ENCODE peak calls at places on chromosome 4, in ten cellular contexts. W is psoas muscle, G is ovary, T is lower lobe of right lung, R is fibroblast of lung, I is cardiac muscle cell, J is A673, N is uterus, Y is mammary epithelial cell, H is endodermal cell. A is an unnamed sample. For H3K4me1, the result is how much of the 10 kb centered on the place peaks cover.

GRCh38 chr4:82784615-82785247 is 13.9 kb downstream of the SCD5 start:
- DNase-seq in W (no peak), G (no peak), T (no peak), R (peak), I (no peak), J (peak), N (no peak), Y (no peak), H (peak), A (peak)

GRCh38 chr4:126834854-126835253 is 797.9 kb upstream of the INTU start:
- DNase-seq in W (no peak), G (no peak), T (no peak), R (no peak), I (no peak), J (no peak), N (no peak), Y (no peak), H (no peak), A (no peak)

GRCh38 chr4:144709159-144709558 is 63.2 kb downstream of the HHIP start:
- DNase-seq in W (no peak), G (no peak), T (no peak), R (peak), I (no peak), J (no peak), N (no peak), Y (peak), H (peak), A (peak)

GRCh38 chr4:68582339-68582717 is 6.2 kb upstream of the UGT2B17 start:
- DNase-seq in W (no peak), G (no peak), T (no peak), R (no peak), I (no peak), J (no peak), N (no peak), Y (no peak), H (no peak), A (no peak)

GRCh38 chr4:126465341-126465740 is 1150.6 kb downstream of the FAT4 start:
- DNase-seq in W (no peak), G (no peak), T (no peak), R (no peak), I (no peak), J (no peak), N (no peak), Y (no peak), H (no peak), A (no peak)

GRCh38 chr4:109588176-109588575 is 28.1 kb downstream of the MCUB start:
- DNase-seq in W (no peak), G (no peak), T (no peak), R (no peak), I (no peak), J (no peak), N (no peak), Y (no peak), H (no peak), A (no peak)

GRCh38 chr4:171130126-171130801 is 682.9 kb upstream of the GALNTL6 start:
- DNase-seq in W (no peak), G (no peak), T (no peak), R (no peak), I (no peak), J (no peak), N (no peak), Y (no peak), H (no peak), A (no peak)

GRCh38 chr4:73407227-73407673 is 3.2 kb downstream of the ALB start:
- DNase-seq in W (no peak), G (no peak), T (no peak), R (no peak), I (no peak), J (no peak), N (no peak), Y (no peak), H (no peak), A (no peak)

GRCh38 chr4:39641451-39641850 is 2.8 kb upstream of the SMIM14 start:
- DNase-seq in W (no peak), G (no peak), T (no peak), R (no peak), I (no peak), J (no peak), N (no peak), Y (no peak), H (peak), A (no peak)

GRCh38 chr4:103105558-103106356 is 6.1 kb upstream of the BDH2 start:
- DNase-seq in W (no peak), G (no peak), T (no peak), R (peak), I (no peak), J (no peak), N (no peak), Y (no peak), H (no peak), A (peak)

GRCh38 chr4:78669453-78669852 is 106.7 kb upstream of the BMP2K start:
- DNase-seq in W (no peak), G (no peak), T (no peak), R (no peak), I (no peak), J (no peak), N (no peak), Y (no peak), H (no peak), A (no peak)

GRCh38 chr4:155600246-155600645 is 66.4 kb upstream of the GUCY1A1 start:
- DNase-seq in W (no peak), G (no peak), T (no peak), R (peak), I (no peak), J (no peak), N (no peak), Y (no peak), H (no peak), A (peak)

GRCh38 chr4:99853993-99854392 is 37.4 kb downstream of the DAPP1 start:
- DNase-seq in W (no peak), G (no peak), T (no peak), R (no peak), I (no peak), J (no peak), N (no peak), Y (no peak), H (no peak), A (no peak)

GRCh38 chr4:127631420-127631819 is 1.3 kb upstream of the INTU start:
- DNase-seq in W (no peak), G (no peak), T (no peak), R (peak), I (no peak), J (peak), N (no peak), Y (peak), H (no peak), A (no peak)

GRCh38 chr4:82256718-82257117 is 117.1 kb downstream of the HNRNPD start:
- DNase-seq in W (no peak), G (no peak), T (no peak), R (no peak), I (no peak), J (no peak), N (no peak), Y (no peak), H (no peak), A (no peak)

GRCh38 chr4:30825008-30825765 is 105.0 kb downstream of the PCDH7 start:
- DNase-seq in W (no peak), G (no peak), T (no peak), R (peak), I (no peak), J (no peak), N (no peak), Y (peak), H (no peak), A (peak)

GRCh38 chr4:68912807-68913206 is 38.8 kb downstream of the UGT2A3 start:
- DNase-seq in W (no peak), G (no peak), T (no peak), R (no peak), I (no peak), J (no peak), N (no peak), Y (no peak), H (no peak), A (no peak)

GRCh38 chr4:148926861-148927260 is 484.6 kb upstream of the NR3C2 start:
- DNase-seq in W (peak), G (no peak), T (no peak), R (peak), I (no peak), J (peak), N (no peak), Y (peak), H (no peak), A (peak)

GRCh38 chr4:13657016-13657415 is 29.5 kb upstream of the BOD1L1 start:
- DNase-seq in W (no peak), G (no peak), T (no peak), R (no peak), I (no peak), J (no peak), N (no peak), Y (no peak), H (no peak), A (no peak)

GRCh38 chr4:24209891-24210290 is 320.0 kb upstream of the PPARGC1A start:
- DNase-seq in W (no peak), G (no peak), T (no peak), R (no peak), I (no peak), J (no peak), N (no peak), Y (no peak), H (no peak), A (no peak)

GRCh38 chr4:6769138-6769983 is 13.2 kb upstream of the KIAA0232 start:
- DNase-seq in W (no peak), G (no peak), T (peak), R (no peak), I (no peak), J (no peak), N (no peak), Y (no peak), H (peak), A (no peak)

GRCh38 chr4:80187677-80188076 is 9.6 kb upstream of the PRDM8 start:
- DNase-seq in W (no peak), G (no peak), T (no peak), R (no peak), I (no peak), J (no peak), N (no peak), Y (no peak), H (no peak), A (no peak)

GRCh38 chr4:65265526-65265925 is 404.8 kb downstream of the EPHA5 start:
- DNase-seq in W (no peak), G (no peak), T (no peak), R (no peak), I (no peak), J (no peak), N (no peak), Y (no peak), H (no peak), A (no peak)

GRCh38 chr4:103915224-103915869 is 195.6 kb upstream of the TACR3 start:
- DNase-seq in W (no peak), G (no peak), T (no peak), R (peak), I (peak), J (peak), N (no peak), Y (peak), H (no peak), A (no peak)

GRCh38 chr4:140187316-140187695 is 33.3 kb upstream of the MAML3 start:
- DNase-seq in W (no peak), G (no peak), T (no peak), R (peak), I (no peak), J (no peak), N (no peak), Y (peak), H (no peak), A (no peak)

GRCh38 chr4:5460106-5460801 is 248.1 kb downstream of the EVC2 start:
- DNase-seq in W (no peak), G (no peak), T (no peak), R (peak), I (peak), J (peak), N (no peak), Y (no peak), H (peak), A (no peak)

GRCh38 chr4:7019367-7019766 is 23.8 kb upstream of the TADA2B start:
- DNase-seq in W (no peak), G (no peak), T (no peak), R (no peak), I (no peak), J (no peak), N (no peak), Y (no peak), H (no peak), A (no peak)

GRCh38 chr4:111066887-111067286 is 444.0 kb upstream of the PITX2 start:
- DNase-seq in W (no peak), G (no peak), T (no peak), R (peak), I (peak), J (no peak), N (no peak), Y (peak), H (peak), A (peak)

GRCh38 chr4:88419874-88420273 is 37.0 kb upstream of the HERC5 start:
- DNase-seq in W (no peak), G (no peak), T (no peak), R (no peak), I (no peak), J (no peak), N (no peak), Y (no peak), H (no peak), A (no peak)
- H3K4me3 ChIP-seq in W (no peak), G (no peak), T (no peak), R (no peak), I (no peak), J (no peak), N (no peak), Y (no peak), H (no peak), A (no peak)

DNA sequence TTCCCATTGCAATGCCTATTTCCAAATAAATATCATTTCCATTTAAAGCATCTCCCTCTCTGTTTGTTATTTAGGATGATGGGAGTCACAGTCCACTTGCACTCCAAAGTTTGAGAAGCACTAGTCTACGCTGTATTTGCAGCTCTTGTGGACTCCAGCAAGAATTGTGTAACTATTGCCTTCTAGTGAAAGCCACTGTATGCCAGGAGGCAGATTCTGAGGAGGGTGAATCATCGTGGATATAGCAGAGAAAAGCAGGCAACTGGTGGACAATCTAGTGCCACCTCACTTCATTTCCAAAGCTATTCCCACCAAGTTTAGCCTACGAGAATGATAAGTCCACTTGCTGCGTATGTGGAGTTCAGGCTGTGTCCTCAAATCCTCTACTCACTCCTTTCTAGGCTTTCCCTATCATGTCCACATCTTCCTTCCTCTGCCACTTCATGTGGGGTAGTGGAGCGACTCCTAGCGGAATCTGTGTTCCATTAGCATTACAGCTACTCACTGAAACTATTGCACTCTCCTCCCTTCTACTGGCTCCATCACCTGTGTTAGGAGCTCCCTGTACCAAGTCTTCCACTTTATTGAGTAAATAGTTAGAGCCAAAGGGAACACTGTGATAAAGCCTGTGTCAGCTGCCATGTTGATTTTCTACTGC is 501.8 kb upstream of the GALNT7 start:
- DNase-seq in W (no peak), G (no peak), T (no peak), R (no peak), I (peak), J (peak), N (no peak), Y (no peak), H (peak), A (no peak)
- TF ChIP-seq CTCF in W (no peak), G (no peak), T (no peak), R (no peak), I (no peak), J (peak), N (no peak), Y (no peak), H (peak), A (no peak)

DNA sequence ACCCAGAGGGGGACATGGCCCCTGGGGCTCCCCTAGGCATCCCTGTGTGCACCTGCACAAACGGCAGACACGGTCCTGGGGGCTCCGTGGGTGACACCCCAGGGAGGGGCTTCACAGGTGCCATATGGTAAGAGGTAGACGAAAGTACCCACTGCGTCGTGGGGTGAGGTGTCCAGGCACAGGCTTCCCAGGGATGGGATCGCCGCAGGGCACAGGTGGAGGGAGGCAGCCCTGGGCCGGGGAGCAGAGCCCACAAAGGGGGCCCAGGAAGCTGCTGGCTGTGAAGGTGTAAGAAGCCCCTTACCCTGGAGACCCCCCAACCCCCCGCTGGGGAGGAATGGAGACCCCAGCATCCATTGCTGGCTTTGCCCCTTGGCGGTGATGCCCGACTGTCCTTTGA is 10.9 kb downstream of the SH3TC1 start:
- DNase-seq in W (no peak), G (no peak), T (no peak), R (no peak), I (no peak), J (no peak), N (no peak), Y (no peak), H (no peak), A (no peak)
- H3K4me1 ChIP-seq in W (under half), G (under half), T (under half), R (under half), I (under half), J (under half), N (under half), Y (under half), H (under half), A (under half)

GRCh38 chr4:1551211-1551610 is 132.9 kb downstream of the FAM53A start:
- DNase-seq in W (peak), G (no peak), T (no peak), R (no peak), I (no peak), J (no peak), N (no peak), Y (no peak), H (no peak), A (no peak)

GRCh38 chr4:1549638-1550035 is 134.5 kb downstream of the FAM53A start:
- DNase-seq in W (peak), G (no peak), T (no peak), R (no peak), I (no peak), J (no peak), N (no peak), Y (no peak), H (no peak), A (no peak)

GRCh38 chr4:1547131-1547862 is 136.8 kb downstream of the FAM53A start:
- DNase-seq in W (peak), G (no peak), T (no peak), R (no peak), I (peak), J (no peak), N (no peak), Y (no peak), H (no peak), A (no peak)

GRCh38 chr4:1550122-1551070 is 133.7 kb downstream of the FAM53A start:
- DNase-seq in W (peak), G (no peak), T (no peak), R (no peak), I (no peak), J (no peak), N (no peak), Y (no peak), H (no peak), A (no peak)

DNA sequence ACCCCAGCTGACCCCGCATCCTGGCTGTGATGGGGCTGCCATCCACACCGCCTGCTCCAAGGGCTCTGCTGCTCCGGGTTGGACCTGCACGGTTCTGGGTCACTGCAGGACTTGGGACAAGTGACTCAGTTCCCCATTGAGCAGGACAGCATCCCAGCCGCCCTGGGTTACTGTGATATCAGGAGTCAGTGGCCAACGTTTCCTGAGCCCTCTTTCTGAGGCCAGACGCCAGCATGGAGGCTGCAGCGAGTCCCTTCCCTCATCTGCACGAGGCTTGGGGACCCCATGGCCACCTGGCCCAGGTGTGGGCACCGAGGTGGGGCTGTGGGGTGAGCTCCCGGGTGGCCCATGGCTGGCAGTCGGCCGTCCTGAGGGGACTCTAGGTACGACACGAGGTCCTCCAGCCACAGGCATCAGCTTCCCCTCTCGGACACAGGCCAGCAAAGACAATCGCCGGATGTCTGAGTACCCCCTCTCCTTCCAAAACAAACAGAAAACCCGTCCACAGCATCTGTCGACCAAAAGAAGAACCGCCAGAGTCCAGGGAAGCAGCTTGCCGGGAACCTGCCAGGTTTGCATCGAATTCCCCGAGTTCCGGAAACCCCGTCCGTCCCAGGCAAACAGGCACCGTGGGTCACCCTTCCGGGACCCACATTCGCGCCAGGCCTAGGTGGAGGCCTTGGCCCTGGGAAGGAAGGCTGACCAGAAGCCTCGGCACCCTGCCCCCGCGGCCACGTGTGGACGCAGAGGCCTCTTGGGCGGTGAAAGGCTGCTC is 136.1 kb downstream of the FAM53A start:
- DNase-seq in W (peak), G (peak), T (no peak), R (no peak), I (no peak), J (no peak), N (peak), Y (no peak), H (no peak), A (no peak)
- H3K4me3 ChIP-seq in W (peak), G (no peak), T (peak), R (no peak), I (no peak), J (no peak), N (peak), Y (no peak), H (no peak), A (no peak)

DNA sequence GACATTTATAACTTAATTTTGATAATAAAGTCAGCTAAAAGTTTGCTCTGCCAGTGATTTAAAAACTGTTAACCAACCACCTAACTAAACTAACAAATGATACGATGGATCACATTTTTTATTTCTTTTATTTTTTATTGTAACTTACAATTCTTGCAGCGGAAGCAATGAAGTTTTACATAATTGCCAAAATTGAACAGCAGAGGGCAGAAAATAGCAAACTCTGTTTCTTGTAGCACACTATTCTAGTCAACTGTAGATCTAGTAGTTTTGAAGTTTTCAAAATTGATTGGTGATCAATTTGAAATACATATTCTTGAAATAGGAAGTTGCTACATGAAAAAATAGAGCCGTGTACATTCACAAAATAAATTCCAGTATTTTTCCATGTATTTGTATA is 2.8 kb upstream of the GRIA2 start:
- DNase-seq in W (no peak), G (no peak), T (no peak), R (peak), I (peak), J (peak), N (no peak), Y (no peak), H (no peak), A (peak)
- TF ChIP-seq CTCF in W (peak), G (no peak), T (peak), R (peak), I (peak), J (peak), N (peak), Y (peak), H (peak), A (peak)

A was measured in astrocyte.